ENCODE peak calls at places on chromosomes 6 and 20, in six cellular contexts. R is NB4, Y is fibroblast of lung, Z is foreskin fibroblast, W is lower leg skin, X is ovary. M is an unnamed sample.

GRCh38 chr20:34997171-34997570 is 41.5 kb downstream of the MYH7B start:
- DNase-seq in W (no peak), Y (peak), X (peak), R (peak), Z (peak), M (peak)

GRCh38 chr6:156336096-156336495 is 441.1 kb upstream of the ARID1B start:
- DNase-seq in W (no peak), R (no peak), Z (no peak), X (no peak), Y (no peak), M (no peak)

GRCh38 chr6:5457983-5458683 is 196.8 kb downstream of the FARS2 start:
- DNase-seq in R (no peak), W (peak), Y (no peak), X (no peak), Z (no peak), M (no peak)

GRCh38 chr6:81806793-81807565 is 54.5 kb upstream of the TENT5A start:
- DNase-seq in X (no peak), R (no peak), Y (no peak), W (no peak), Z (no peak), M (no peak)

GRCh38 chr6:150620763-150621162 is 21.1 kb downstream of the PLEKHG1 start:
- DNase-seq in Y (no peak), X (no peak), W (no peak), Z (no peak), R (no peak), M (no peak)

GRCh38 chr6:107517274-107517673 is 27.4 kb downstream of the SOBP start:
- DNase-seq in Y (no peak), R (no peak), W (no peak), X (no peak), Z (no peak), M (no peak)

GRCh38 chr6:33747823-33748222 is 1.1 kb upstream of the IP6K3 start:
- DNase-seq in W (no peak), X (no peak), Z (no peak), Y (no peak), R (no peak), M (no peak)

GRCh38 chr6:157652601-157653363 is 170.3 kb upstream of the SNX9 start:
- DNase-seq in Y (no peak), Z (no peak), R (no peak), W (peak), X (no peak), M (no peak)

GRCh38 chr20:35823147-35823546 is 51.3 kb downstream of the PHF20 start:
- DNase-seq in W (no peak), R (peak), Y (no peak), Z (no peak), X (no peak), M (no peak)

GRCh38 chr6:157518399-157519250 is 137.6 kb downstream of the ZDHHC14 start:
- DNase-seq in Z (no peak), W (peak), X (peak), R (no peak), Y (peak), M (no peak)

GRCh38 chr20:35297740-35298139 is 5.5 kb upstream of the FAM83C start:
- DNase-seq in Z (no peak), Y (no peak), X (no peak), W (no peak), R (no peak), M (no peak)

GRCh38 chr20:62342910-62343309 is 24.2 kb downstream of the LAMA5 start:
- DNase-seq in W (no peak), Z (no peak), Y (peak), X (no peak), R (no peak), M (no peak)

GRCh38 chr6:79544939-79545450 is 7.8 kb upstream of the LCA5 start:
- DNase-seq in W (peak), Z (peak), Y (peak), R (peak), X (peak), M (peak)

GRCh38 chr20:517221-517620 is 26.4 kb downstream of the CSNK2A1 start:
- DNase-seq in X (no peak), Z (no peak), Y (no peak), W (no peak), R (no peak), M (no peak)

GRCh38 chr6:158039571-158040050 is 57.9 kb downstream of the SYNJ2 start:
- DNase-seq in R (peak), Z (no peak), W (peak), Y (no peak), X (no peak), M (no peak)

GRCh38 chr6:150967910-150968309 is 102.4 kb downstream of the MTHFD1L start:
- DNase-seq in X (no peak), Y (no peak), R (no peak), W (no peak), Z (no peak), M (no peak)

DNA sequence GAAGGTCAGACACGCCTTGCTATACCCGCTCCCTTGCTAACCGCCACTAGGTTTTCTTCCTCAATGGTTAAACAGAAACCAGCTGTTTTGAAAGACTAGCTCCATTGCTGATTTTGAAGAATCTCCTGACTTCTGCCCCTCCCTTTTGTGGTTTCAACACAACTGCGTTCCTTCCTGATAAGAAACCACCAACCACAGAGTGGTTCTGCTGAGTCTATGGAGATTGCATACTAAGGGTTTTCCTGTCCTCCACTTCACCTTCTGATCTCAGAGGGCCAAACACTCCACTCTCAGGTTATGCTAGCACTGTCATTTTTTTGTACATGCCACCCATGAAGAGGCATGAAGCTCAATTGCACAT is 207.9 kb downstream of the MYLK4 start:
- DNase-seq in W (no peak), R (peak), X (no peak), Z (no peak), Y (peak), M (no peak)
- H3K4me3 ChIP-seq in W (no peak), R (no peak), X (no peak), Z (no peak), Y (no peak), M (no peak)

GRCh38 chr6:125190667-125191066 is 37.1 kb downstream of the TPD52L1 start:
- DNase-seq in Y (no peak), R (no peak), X (no peak), Z (no peak), W (no peak), M (no peak)
- H3K4me3 ChIP-seq in Y (no peak), R (no peak), X (no peak), Z (no peak), W (no peak), M (no peak)

GRCh38 chr6:110181131-110182027 is 1.2 kb downstream of the CDC40 start:
- DNase-seq in W (no peak), Z (peak), Y (peak), X (no peak), R (peak), M (no peak)
- H3K4me3 ChIP-seq in W (peak), Z (peak), Y (peak), X (peak), R (peak), M (peak)

DNA sequence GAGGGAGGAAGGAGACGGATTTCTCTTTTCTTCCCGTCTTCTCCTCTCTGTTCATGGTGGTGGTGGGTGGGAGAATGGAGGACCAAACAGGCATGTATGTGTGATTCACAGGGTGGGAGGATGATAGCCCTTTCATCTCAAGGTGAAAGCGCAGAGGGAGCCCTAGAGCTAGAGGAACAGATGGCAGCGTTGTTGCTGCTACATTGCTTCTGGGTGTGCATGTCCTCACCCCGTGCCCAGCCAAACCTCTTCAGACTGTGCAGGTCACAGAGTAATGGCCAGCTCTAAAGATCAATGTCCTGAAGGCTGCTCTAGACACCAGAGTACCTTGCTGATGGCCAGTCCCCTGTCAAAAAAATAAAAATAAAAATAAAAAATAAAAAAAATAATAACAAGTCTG is 301.8 kb downstream of the TBC1D7 start:
- DNase-seq in Y (no peak), X (no peak), W (no peak), R (no peak), Z (no peak), M (peak)
- H3K4me3 ChIP-seq in Y (no peak), X (no peak), W (no peak), R (no peak), Z (no peak), M (no peak)

GRCh38 chr20:20457392-20458126 is 89.7 kb downstream of the INSM1 start:
- DNase-seq in Y (peak), X (no peak), Z (no peak), R (no peak), W (no peak), M (no peak)
- H3K4me3 ChIP-seq in Y (no peak), X (no peak), Z (no peak), R (no peak), W (no peak), M (no peak)

GRCh38 chr6:27814665-27815424 is 97.4 kb downstream of the OR2B2 start:
- DNase-seq in Y (peak), X (peak), W (peak), Z (peak), R (peak), M (no peak)
- H3K4me3 ChIP-seq in Y (peak), X (peak), W (peak), Z (peak), R (peak), M (peak)

DNA sequence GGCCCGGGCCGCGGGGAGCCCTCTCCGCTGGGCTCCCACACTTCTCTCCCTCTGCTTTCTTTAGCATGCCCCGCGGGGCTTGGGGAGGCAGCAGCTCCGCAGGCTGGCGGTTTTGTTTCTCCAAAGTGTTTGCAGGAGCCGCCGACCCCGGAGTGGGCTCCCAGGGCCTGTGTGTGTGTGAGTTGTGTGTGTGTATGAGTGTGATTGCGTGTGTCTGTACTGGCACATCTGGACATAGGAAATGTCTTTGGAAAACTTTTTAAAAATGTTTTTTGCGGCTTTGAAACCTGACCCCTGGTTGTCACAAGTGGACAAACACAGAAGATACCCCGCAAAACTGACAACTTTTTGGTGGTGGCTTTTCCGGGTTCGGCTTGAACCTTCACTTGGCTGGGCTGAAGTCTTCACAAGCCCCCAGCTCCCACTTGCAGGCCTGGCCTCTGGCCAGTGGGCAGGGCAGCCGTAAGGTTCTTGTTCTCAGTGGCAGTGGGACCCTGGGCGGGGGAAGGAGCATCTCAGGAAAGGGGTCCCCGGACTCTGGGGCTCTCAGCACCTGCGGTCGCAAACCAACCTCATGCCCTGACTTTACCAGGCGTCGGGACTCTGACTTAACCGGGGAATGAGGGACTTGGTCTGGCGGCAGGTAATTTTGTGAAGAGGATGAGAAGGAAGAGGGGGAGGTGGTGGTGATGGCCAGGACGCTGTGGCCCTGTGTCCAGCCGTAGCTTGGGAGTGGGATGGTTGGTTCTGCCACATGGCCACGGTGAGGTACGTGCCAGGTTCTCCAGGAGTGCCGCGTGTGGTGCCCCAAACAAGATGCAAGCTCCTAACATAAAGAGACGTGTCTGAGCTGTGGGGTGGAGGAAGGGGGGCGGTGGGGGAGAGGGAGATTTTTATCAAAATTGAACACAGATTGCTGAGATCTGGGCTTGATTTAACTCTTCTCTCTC is 600 bp downstream of the DAAM2 start:
- DNase-seq in R (no peak), W (peak), Y (peak), Z (no peak), X (peak), M (no peak)
- H3K4me3 ChIP-seq in R (no peak), W (peak), Y (peak), Z (peak), X (peak), M (peak)

GRCh38 chr6:125254321-125254720 is 47.4 kb downstream of the HDDC2 start:
- DNase-seq in R (no peak), W (no peak), Y (no peak), X (no peak), Z (no peak), M (no peak)
- H3K4me3 ChIP-seq in R (no peak), W (no peak), Y (no peak), X (no peak), Z (no peak), M (no peak)

M was measured in dorsolateral prefrontal cortex.